ENCODE peak calls at places on chromosomes 5 and 9, in eight cellular contexts. Q is upper lobe of right lung; J is T-helper 9 cell; D is activated CD8-positive, alpha-beta T cell treated with anti-CD3 and anti-CD28 coated beads, Interleukin-2, amount 10 ng/mL, durations not matched to agents 7 days and 5 days; O is pancreas; T is HT1080; N is naive thymus-derived CD8-positive, alpha-beta T cell; H is Right ventricle myocardium superior. M is an unnamed sample.

GRCh38 chr5:72599519-72600400 is 92.5 kb upstream of the ZNF366 start:
- DNase-seq in H (no peak), O (no peak), J (no peak), D (no peak), N (no peak), T (peak; percentile 73), Q (no peak), M (no peak)

GRCh38 chr5:148455055-148455675 is 71.4 kb downstream of the FBXO38 start:
- DNase-seq in Q (no peak), D (no peak), H (no peak), N (no peak), J (no peak), T (peak; percentile 40), O (no peak), M (no peak)

GRCh38 chr5:126192226-126192625 is 231.0 kb upstream of the GRAMD2B start:
- DNase-seq in H (no peak), J (no peak), O (no peak), Q (no peak), N (no peak), T (no peak), D (no peak), M (no peak)

GRCh38 chr9:123509646-123510045 is 153.6 kb downstream of the CRB2 start:
- DNase-seq in O (no peak), T (no peak), Q (no peak), H (no peak), J (no peak), D (no peak), N (no peak), M (no peak)

GRCh38 chr5:161058751-161059150 is 206.7 kb upstream of the ATP10B start:
- DNase-seq in H (no peak), T (peak; percentile 1), O (no peak), Q (no peak), N (no peak), J (no peak), D (no peak), M (no peak)

GRCh38 chr5:147643142-147643541 is 133.3 kb upstream of the DPYSL3 start:
- DNase-seq in N (no peak), Q (no peak), O (no peak), J (no peak), T (peak; percentile 5), H (no peak), D (no peak), M (no peak)

GRCh38 chr9:131657890-131658752 is 81.8 kb downstream of the RAPGEF1 start:
- DNase-seq in H (no peak), N (no peak), D (no peak), J (no peak), Q (no peak), O (peak; percentile 40), T (peak; percentile 91), M (no peak)

GRCh38 chr9:19769213-19769612 is 19.6 kb downstream of the SLC24A2 start:
- DNase-seq in N (no peak), H (no peak), J (no peak), D (no peak), O (no peak), T (peak; percentile 50), Q (no peak), M (no peak)

GRCh38 chr9:98331536-98332259 is 76.2 kb upstream of the TBC1D2 start:
- DNase-seq in H (no peak), O (no peak), J (no peak), D (no peak), N (no peak), Q (no peak), T (no peak), M (no peak)

M was measured in aorta.